ENCODE peak calls at places on chromosomes 2 and 18, in seven cellular contexts. L is ovary, G is IMR-90, T is prostate gland, C is adrenal gland, D is uterus, H is NB4. A is an unnamed sample.

GRCh38 chr2:37672104-37672869 is 845 bp upstream of the CDC42EP3 start:
- DNase-seq in T (peak; percentile 70), H (peak; percentile 98), D (peak; percentile 85), G (peak; percentile 88), C (peak; percentile 53), L (peak; percentile 74), A (peak; percentile 34)

GRCh38 chr18:13893418-13893760 is 21.9 kb downstream of the MC2R start:
- DNase-seq in G (no peak), T (no peak), D (no peak), H (peak; percentile 6), L (no peak), C (no peak), A (no peak)

GRCh38 chr2:145020694-145021093 is 500.8 kb upstream of the ZEB2 start:
- DNase-seq in C (no peak), L (no peak), G (peak; percentile 70), H (no peak), T (no peak), D (no peak), A (no peak)

GRCh38 chr2:187547353-187547979 is 6.8 kb downstream of the TFPI start:
- DNase-seq in D (peak; percentile 72), L (no peak), C (peak; percentile 32), H (peak; percentile 68), T (no peak), G (peak; percentile 97), A (no peak)

GRCh38 chr2:6866239-6866745 is 585 bp upstream of the CMPK2 start:
- DNase-seq in G (peak; percentile 3), T (no peak), L (peak; percentile 43), H (peak; percentile 72), C (peak; percentile 46), D (peak; percentile 37), A (no peak)

GRCh38 chr2:100643906-100644501 is 81.2 kb downstream of the PDCL3 start:
- DNase-seq in G (no peak), L (no peak), C (no peak), H (peak; percentile 30), T (no peak), D (no peak), A (no peak)

GRCh38 chr2:36708119-36708741 is 11.7 kb downstream of the VIT start:
- DNase-seq in G (peak; percentile 17), H (peak; percentile 66), C (no peak), D (no peak), T (no peak), L (no peak), A (peak; percentile 34)

GRCh38 chr2:195768454-195768853 is 111.4 kb downstream of the SLC39A10 start:
- DNase-seq in L (no peak), H (no peak), D (no peak), T (no peak), C (no peak), G (peak; percentile 52), A (no peak)

GRCh38 chr18:61992923-61993322 is 100.1 kb upstream of the RNF152 start:
- DNase-seq in G (peak; percentile 72), D (no peak), H (peak; percentile 29), L (no peak), C (no peak), T (no peak), A (no peak)

GRCh38 chr2:228709788-228710371 is 528.4 kb upstream of the SPHKAP start:
- DNase-seq in H (no peak), C (no peak), D (no peak), T (no peak), G (no peak), L (no peak), A (no peak)

GRCh38 chr2:133486706-133487305 is 81.5 kb downstream of the NCKAP5 start:
- DNase-seq in T (no peak), G (peak; percentile 13), C (no peak), H (no peak), D (no peak), L (no peak), A (no peak)

GRCh38 chr18:57585846-57586242 is 658 bp downstream of the FECH start:
- DNase-seq in C (no peak), T (no peak), G (no peak), L (no peak), H (peak; percentile 34), D (no peak), A (no peak)

DNA sequence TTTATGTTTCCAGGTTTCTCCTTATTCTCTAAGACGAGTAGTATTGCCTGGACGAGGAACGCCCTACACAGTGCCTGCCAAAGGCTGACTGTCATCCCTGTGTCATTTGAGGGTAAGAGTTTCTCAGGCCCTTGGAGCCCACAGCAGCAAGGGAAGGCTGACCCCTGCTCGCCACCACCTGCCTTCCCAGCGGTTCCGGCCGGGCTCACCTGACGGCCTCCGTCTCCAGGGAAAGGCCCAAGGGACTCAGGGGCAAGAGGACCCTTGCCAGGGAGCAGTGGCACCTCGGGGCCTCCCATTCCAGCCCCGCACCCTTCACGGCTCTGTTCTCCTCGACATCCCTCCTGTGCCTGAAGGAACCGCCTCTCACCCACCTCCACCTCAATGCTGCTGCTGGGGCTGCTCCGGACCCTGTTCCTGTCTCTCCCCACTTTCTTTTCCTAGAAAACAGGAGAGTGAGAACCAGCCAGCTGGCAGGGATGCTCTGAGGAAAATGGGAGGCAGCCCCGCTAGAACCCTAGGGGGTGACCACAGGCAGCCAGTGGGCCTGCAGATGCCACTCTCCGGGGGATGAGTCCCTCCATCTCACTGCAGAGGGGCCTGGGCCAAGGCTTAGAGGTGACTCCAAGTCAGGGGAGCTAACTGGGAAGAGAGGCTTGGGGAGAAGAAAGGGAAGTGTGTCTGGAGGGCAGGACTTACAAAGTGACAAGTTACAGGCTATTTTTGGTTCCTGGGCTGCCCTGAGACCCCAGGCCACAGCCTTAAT is 1.8 kb downstream of the LIMS2 start:
- DNase-seq in L (no peak), C (no peak), D (peak; percentile 26), T (no peak), H (peak; percentile 19), G (no peak), A (peak; percentile 88)
- H3K4me3 ChIP-seq in L (peak overlapping the region; percentile 56), C (no peak overlapping the region), D (peak overlapping the region; percentile 85), T (peak overlapping the region; percentile 56), H (no peak overlapping the region), G (no peak overlapping the region), A (no peak overlapping the region)

DNA sequence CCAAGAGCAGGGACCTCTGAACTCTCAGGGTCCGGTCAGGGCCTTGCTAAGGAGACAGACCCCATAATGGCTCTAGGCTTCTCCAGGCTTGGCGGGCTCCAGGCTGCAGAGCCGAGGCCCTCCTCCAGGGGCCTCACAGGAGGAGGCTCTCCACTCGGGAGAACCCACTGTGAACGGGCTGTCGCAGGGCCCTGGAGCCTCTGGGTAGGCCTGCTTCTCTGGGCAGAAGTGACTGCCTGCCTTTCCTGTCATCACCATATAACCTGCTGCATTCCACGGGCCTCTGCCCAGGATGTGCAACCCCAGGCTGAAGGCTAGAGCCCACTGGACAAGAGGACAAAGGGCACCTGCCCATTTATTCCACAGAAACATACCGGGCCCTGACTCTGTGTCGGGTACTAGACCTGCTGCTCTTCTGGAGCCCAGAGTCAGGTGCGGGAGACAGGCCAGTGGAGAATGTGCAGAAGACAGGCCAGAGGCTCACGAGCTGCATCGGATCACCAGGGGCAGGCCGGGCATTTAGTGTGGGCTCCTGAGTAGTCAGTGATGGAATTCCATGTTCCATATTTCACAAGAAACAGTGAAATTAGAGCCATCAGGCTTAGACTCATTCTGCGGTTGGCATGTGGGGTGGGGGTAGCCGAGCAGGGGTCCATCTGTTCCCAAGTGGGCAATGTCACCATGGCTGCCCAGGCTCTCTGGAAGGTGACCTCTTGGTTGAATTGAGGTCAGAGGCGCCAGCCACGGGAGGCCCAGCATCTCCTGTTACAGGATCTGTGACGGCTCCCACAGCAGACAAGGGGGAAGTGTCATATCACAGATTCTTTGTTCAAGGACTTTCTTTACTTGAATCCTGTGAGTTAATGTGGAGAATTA is 220.8 kb downstream of the SH3RF3 start:
- DNase-seq in D (no peak), G (no peak), L (no peak), C (no peak), T (no peak), H (peak; percentile 32), A (peak; percentile 78)
- TF ChIP-seq POLR2A in D (no peak), G (no peak), L (no peak), C (no peak), T (no peak), H (no peak), A (no peak)

GRCh38 chr2:212537311-212538155 is 1.1 kb downstream of the ERBB4 start:
- DNase-seq in L (no peak), G (no peak), C (peak; percentile 13), D (no peak), T (peak; percentile 47), H (no peak), A (no peak)

GRCh38 chr2:212539145-212539880 is 711 bp upstream of the ERBB4 start:
- DNase-seq in H (no peak), L (no peak), T (peak; percentile 73), D (no peak), G (no peak), C (peak; percentile 49), A (peak; percentile 70)

GRCh38 chr2:212536385-212537310 is 2.0 kb downstream of the ERBB4 start:
- DNase-seq in G (no peak), C (no peak), L (no peak), T (no peak), H (no peak), D (no peak), A (no peak)

GRCh38 chr2:212538156-212539144 is at the start of gene ERBB4:
- DNase-seq in H (no peak), G (no peak), C (peak; percentile 1), T (peak; percentile 11), L (no peak), D (no peak), A (peak; percentile 81)

DNA sequence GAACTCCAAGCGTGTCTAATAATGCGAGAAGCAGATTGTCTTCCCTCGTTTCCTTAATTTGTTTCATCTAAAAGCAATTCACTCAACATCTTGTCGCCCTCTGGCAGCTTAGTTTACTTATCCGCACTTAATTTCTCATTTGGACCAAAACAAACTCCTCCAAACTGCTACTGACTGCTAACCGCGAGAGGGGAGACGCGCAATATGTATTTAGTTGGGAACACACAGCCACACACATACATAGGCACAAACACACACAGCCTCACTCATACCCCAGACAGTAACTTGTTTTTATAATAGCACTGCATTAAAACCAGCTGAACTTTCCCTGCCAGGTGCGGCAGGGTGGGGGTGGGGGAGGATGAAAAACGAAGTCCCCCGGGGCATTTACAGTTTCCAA is 2.6 kb downstream of the ERBB4 start:
- DNase-seq in L (no peak), G (no peak), H (no peak), C (no peak), D (no peak), T (no peak), A (no peak)
- H3K4me3 ChIP-seq in L (no peak overlapping the region), G (no peak overlapping the region), H (no peak overlapping the region), C (no peak overlapping the region), D (no peak overlapping the region), T (no peak overlapping the region), A (no peak overlapping the region)

DNA sequence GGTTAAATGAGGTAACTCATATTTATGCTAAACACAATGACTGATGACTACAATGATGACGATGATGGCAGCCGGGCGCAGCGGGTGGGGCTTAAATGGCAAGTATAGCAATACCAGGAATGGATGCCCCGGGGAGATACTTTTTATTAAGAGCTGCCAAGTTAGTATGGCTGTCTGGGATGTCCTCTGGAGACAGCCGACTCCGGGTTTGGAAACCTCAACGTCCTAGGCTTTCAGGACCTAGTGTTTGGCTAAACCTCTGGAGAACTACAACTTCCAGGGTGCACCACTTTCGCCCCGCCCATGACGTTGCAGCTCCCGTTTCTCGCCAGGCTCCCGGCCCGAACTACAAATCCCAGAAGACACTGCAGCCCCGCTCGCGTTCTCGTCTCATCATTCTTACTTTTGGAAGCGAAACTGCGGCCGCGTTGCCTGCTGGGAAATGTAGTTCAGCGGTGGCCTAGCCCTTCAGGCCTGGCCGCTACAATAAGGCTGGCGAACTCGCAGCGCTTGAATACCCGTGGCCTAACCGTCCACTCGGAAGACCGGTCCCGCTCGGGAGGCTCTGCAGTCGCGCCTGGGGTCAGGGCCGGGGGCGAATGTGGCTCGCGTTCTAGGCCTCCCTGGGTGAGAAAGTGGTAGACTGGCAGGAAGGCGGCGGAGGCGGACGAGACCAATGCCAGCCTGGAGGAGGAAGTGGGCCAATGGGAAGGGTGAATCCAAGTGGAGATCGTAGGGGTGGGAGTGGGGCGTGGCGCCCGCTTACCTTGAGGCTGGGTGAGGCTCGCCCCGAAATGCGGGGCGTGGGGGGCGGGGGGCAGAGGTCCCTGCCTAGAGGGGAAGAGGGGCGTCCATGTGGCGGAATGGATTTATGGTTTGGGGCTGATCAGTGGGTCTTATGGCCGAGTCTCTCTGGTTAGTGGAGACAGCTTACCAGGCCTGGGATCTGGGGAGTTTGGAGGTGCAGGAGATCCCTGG is at the start of gene SMARCAL1:
- DNase-seq in T (peak; percentile 98), H (peak; percentile 98), L (peak; percentile 99), G (peak; percentile 97), C (peak; percentile 99), D (peak; percentile 99), A (peak; percentile 99)
- TF ChIP-seq POLR2A in T (peak; percentile 29), H (peak; percentile 43), L (no peak), G (no peak), C (peak; percentile 41), D (peak; percentile 59), A (no peak)